ENCODE peak calls at places on chromosome 6, in five cellular contexts. One of them, this sample, is unnamed.

GRCh38 chr6:37653933-37654565 is 43.6 kb downstream of the MDGA1 start:
- DNase-seq in fibroblast of lung: no peak
- DNase-seq in tibial artery: no peak
- DNase-seq in upper lobe of right lung: no peak
- DNase-seq in PC-3: peak
- DNase-seq in this sample: no peak

GRCh38 chr6:53280207-53280606 is 68.5 kb downstream of the ELOVL5 start:
- DNase-seq in fibroblast of lung: no peak
- DNase-seq in tibial artery: no peak
- DNase-seq in upper lobe of right lung: no peak
- DNase-seq in PC-3: no peak
- DNase-seq in this sample: no peak

GRCh38 chr6:3455121-3455489 is 1.7 kb downstream of the SLC22A23 start:
- DNase-seq in fibroblast of lung: no peak
- DNase-seq in tibial artery: no peak
- DNase-seq in upper lobe of right lung: no peak
- DNase-seq in PC-3: peak
- DNase-seq in this sample: no peak

GRCh38 chr6:149761438-149761837 is 11.9 kb downstream of the PCMT1 start:
- DNase-seq in fibroblast of lung: no peak
- DNase-seq in tibial artery: no peak
- DNase-seq in upper lobe of right lung: no peak
- DNase-seq in PC-3: no peak
- DNase-seq in this sample: no peak

GRCh38 chr6:129215916-129216525 is 333.1 kb downstream of the LAMA2 start:
- DNase-seq in fibroblast of lung: no peak
- DNase-seq in tibial artery: no peak
- DNase-seq in upper lobe of right lung: no peak
- DNase-seq in PC-3: no peak
- DNase-seq in this sample: no peak

GRCh38 chr6:156279306-156279969 is 497.7 kb upstream of the ARID1B start:
- DNase-seq in fibroblast of lung: no peak
- DNase-seq in tibial artery: no peak
- DNase-seq in upper lobe of right lung: no peak
- DNase-seq in PC-3: no peak
- DNase-seq in this sample: no peak

GRCh38 chr6:71031912-71032311 is 75.1 kb upstream of the B3GAT2 start:
- DNase-seq in fibroblast of lung: no peak
- DNase-seq in tibial artery: no peak
- DNase-seq in upper lobe of right lung: no peak
- DNase-seq in PC-3: no peak
- DNase-seq in this sample: no peak

GRCh38 chr6:116444991-116445566 is 16.1 kb upstream of the CALHM6 start:
- DNase-seq in fibroblast of lung: no peak
- DNase-seq in tibial artery: no peak
- DNase-seq in upper lobe of right lung: no peak
- DNase-seq in PC-3: no peak
- DNase-seq in this sample: no peak

GRCh38 chr6:170081556-170081955 is 209.3 kb downstream of the DLL1 start:
- DNase-seq in fibroblast of lung: no peak
- DNase-seq in tibial artery: no peak
- DNase-seq in upper lobe of right lung: no peak
- DNase-seq in PC-3: no peak
- DNase-seq in this sample: no peak

GRCh38 chr6:53803081-53803860 is 8.5 kb downstream of the LRRC1 start:
- DNase-seq in fibroblast of lung: peak
- DNase-seq in tibial artery: no peak
- DNase-seq in upper lobe of right lung: no peak
- DNase-seq in PC-3: no peak
- DNase-seq in this sample: no peak

GRCh38 chr6:137823826-137824501 is 43.1 kb upstream of the TNFAIP3 start:
- DNase-seq in fibroblast of lung: peak
- DNase-seq in tibial artery: peak
- DNase-seq in upper lobe of right lung: no peak
- DNase-seq in PC-3: no peak
- DNase-seq in this sample: peak

GRCh38 chr6:2725999-2726567 is 24.6 kb downstream of the MYLK4 start:
- DNase-seq in fibroblast of lung: peak
- DNase-seq in tibial artery: no peak
- DNase-seq in upper lobe of right lung: no peak
- DNase-seq in PC-3: no peak
- DNase-seq in this sample: no peak

GRCh38 chr6:34587851-34588250 is 31.7 kb upstream of the SPDEF start:
- DNase-seq in fibroblast of lung: no peak
- DNase-seq in tibial artery: no peak
- DNase-seq in upper lobe of right lung: no peak
- DNase-seq in PC-3: no peak
- DNase-seq in this sample: no peak

GRCh38 chr6:77403424-77403823 is 59.9 kb downstream of the HTR1B start:
- DNase-seq in fibroblast of lung: peak
- DNase-seq in tibial artery: no peak
- DNase-seq in upper lobe of right lung: no peak
- DNase-seq in PC-3: peak
- DNase-seq in this sample: peak

GRCh38 chr6:8821921-8822512 is 386.7 kb upstream of the SLC35B3 start:
- DNase-seq in fibroblast of lung: no peak
- DNase-seq in tibial artery: no peak
- DNase-seq in upper lobe of right lung: no peak
- DNase-seq in PC-3: no peak
- DNase-seq in this sample: peak

GRCh38 chr6:119134752-119135151 is 56.3 kb upstream of the FAM184A start:
- DNase-seq in fibroblast of lung: no peak
- DNase-seq in tibial artery: no peak
- DNase-seq in upper lobe of right lung: no peak
- DNase-seq in PC-3: no peak
- DNase-seq in this sample: no peak

GRCh38 chr6:32194825-32195651 is 2.6 kb upstream of the GPSM3 start:
- DNase-seq in fibroblast of lung: peak
- DNase-seq in tibial artery: no peak
- DNase-seq in upper lobe of right lung: no peak
- DNase-seq in PC-3: peak
- DNase-seq in this sample: peak

GRCh38 chr6:13920584-13920983 is 4.2 kb upstream of the RNF182 start:
- DNase-seq in fibroblast of lung: peak
- DNase-seq in tibial artery: no peak
- DNase-seq in upper lobe of right lung: no peak
- DNase-seq in PC-3: no peak
- DNase-seq in this sample: no peak

GRCh38 chr6:88650029-88650619 is 313.3 kb downstream of the RNGTT start:
- DNase-seq in fibroblast of lung: peak
- DNase-seq in tibial artery: no peak
- DNase-seq in upper lobe of right lung: no peak
- DNase-seq in PC-3: no peak
- DNase-seq in this sample: peak

GRCh38 chr6:20211037-20211940 is 980 bp downstream of the MBOAT1 start:
- DNase-seq in fibroblast of lung: peak
- DNase-seq in tibial artery: no peak
- DNase-seq in upper lobe of right lung: no peak
- DNase-seq in PC-3: peak
- DNase-seq in this sample: peak

GRCh38 chr6:150691463-150691862 is 91.8 kb downstream of the PLEKHG1 start:
- DNase-seq in fibroblast of lung: peak
- DNase-seq in tibial artery: no peak
- DNase-seq in upper lobe of right lung: no peak
- DNase-seq in PC-3: no peak
- DNase-seq in this sample: no peak

DNA sequence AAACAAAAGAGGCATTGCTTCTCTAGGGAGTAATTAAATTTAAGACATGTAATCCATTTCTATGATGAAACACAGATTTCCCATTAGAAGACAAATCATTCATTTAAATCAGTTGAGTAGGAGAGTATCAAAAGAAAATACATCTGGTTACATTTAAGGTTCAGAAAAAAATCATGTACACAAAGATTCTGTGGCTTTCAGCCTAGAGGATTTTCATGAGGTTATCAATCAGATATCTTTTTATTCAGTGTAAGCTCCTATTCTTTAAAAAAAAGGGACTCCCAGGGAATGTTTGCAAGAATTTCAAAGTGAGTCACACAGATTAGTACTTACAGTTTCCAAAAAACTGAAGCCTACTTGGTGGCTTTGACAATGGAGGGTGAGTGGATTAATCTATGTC is 24.9 kb downstream of the COL21A1 start:
- DNase-seq in fibroblast of lung: peak
- DNase-seq in tibial artery: no peak
- DNase-seq in upper lobe of right lung: no peak
- DNase-seq in PC-3: peak
- DNase-seq in this sample: no peak
- H3K27ac ChIP-seq in fibroblast of lung: no peak
- H3K27ac ChIP-seq in tibial artery: no peak
- H3K27ac ChIP-seq in upper lobe of right lung: no peak
- H3K27ac ChIP-seq in PC-3: peak
- H3K27ac ChIP-seq in this sample: no peak

GRCh38 chr6:26006086-26006939 is 43.7 kb downstream of the TRIM38 start:
- DNase-seq in fibroblast of lung: no peak
- DNase-seq in tibial artery: no peak
- DNase-seq in upper lobe of right lung: no peak
- DNase-seq in PC-3: no peak
- DNase-seq in this sample: no peak
- H3K27ac ChIP-seq in fibroblast of lung: no peak
- H3K27ac ChIP-seq in tibial artery: no peak
- H3K27ac ChIP-seq in upper lobe of right lung: no peak
- H3K27ac ChIP-seq in PC-3: no peak
- H3K27ac ChIP-seq in this sample: no peak

GRCh38 chr6:132136976-132137375 is 185.8 kb upstream of the CCN2 start:
- DNase-seq in fibroblast of lung: peak
- DNase-seq in tibial artery: no peak
- DNase-seq in upper lobe of right lung: no peak
- DNase-seq in PC-3: no peak
- DNase-seq in this sample: no peak
- H3K27ac ChIP-seq in fibroblast of lung: no peak
- H3K27ac ChIP-seq in tibial artery: no peak
- H3K27ac ChIP-seq in upper lobe of right lung: no peak
- H3K27ac ChIP-seq in PC-3: no peak
- H3K27ac ChIP-seq in this sample: no peak

DNA sequence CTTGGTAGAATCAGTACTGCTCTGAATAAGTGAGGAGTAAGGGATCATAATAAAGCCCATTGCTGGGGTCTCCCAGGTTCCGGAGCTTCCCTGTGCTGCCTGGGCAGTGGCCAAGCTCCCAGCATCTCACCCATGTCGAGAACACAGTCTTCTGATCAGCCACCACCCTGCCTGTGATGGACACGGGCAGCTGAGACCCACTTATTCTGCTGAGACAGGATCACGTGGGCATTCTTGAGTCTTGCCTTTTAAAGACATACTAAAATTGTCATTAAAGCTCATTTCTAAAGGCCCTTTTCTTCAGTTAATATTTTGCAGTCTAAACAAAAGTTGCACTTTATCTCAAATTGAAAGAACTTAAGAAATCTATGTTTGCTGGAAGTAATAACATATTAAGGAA is 42.7 kb upstream of the SLC22A2 start:
- DNase-seq in fibroblast of lung: no peak
- DNase-seq in tibial artery: no peak
- DNase-seq in upper lobe of right lung: no peak
- DNase-seq in PC-3: no peak
- DNase-seq in this sample: no peak
- H3K27ac ChIP-seq in fibroblast of lung: no peak
- H3K27ac ChIP-seq in tibial artery: peak
- H3K27ac ChIP-seq in upper lobe of right lung: no peak
- H3K27ac ChIP-seq in PC-3: no peak
- H3K27ac ChIP-seq in this sample: no peak

GRCh38 chr6:4775591-4776492 is at the start of gene CDYL:
- DNase-seq in fibroblast of lung: peak
- DNase-seq in tibial artery: peak
- DNase-seq in upper lobe of right lung: peak
- DNase-seq in PC-3: peak
- DNase-seq in this sample: peak
- H3K27ac ChIP-seq in fibroblast of lung: no peak
- H3K27ac ChIP-seq in tibial artery: peak
- H3K27ac ChIP-seq in upper lobe of right lung: peak
- H3K27ac ChIP-seq in PC-3: peak
- H3K27ac ChIP-seq in this sample: peak

GRCh38 chr6:154196333-154196732 is 157.3 kb downstream of the OPRM1 start:
- DNase-seq in fibroblast of lung: no peak
- DNase-seq in tibial artery: no peak
- DNase-seq in upper lobe of right lung: no peak
- DNase-seq in PC-3: no peak
- DNase-seq in this sample: no peak

GRCh38 chr6:154202334-154202733 is 154.3 kb downstream of the IPCEF1 start:
- DNase-seq in fibroblast of lung: no peak
- DNase-seq in tibial artery: no peak
- DNase-seq in upper lobe of right lung: no peak
- DNase-seq in PC-3: no peak
- DNase-seq in this sample: no peak

GRCh38 chr6:154201708-154202107 is 154.9 kb downstream of the IPCEF1 start:
- DNase-seq in fibroblast of lung: no peak
- DNase-seq in tibial artery: no peak
- DNase-seq in upper lobe of right lung: no peak
- DNase-seq in PC-3: no peak
- DNase-seq in this sample: no peak

DNA sequence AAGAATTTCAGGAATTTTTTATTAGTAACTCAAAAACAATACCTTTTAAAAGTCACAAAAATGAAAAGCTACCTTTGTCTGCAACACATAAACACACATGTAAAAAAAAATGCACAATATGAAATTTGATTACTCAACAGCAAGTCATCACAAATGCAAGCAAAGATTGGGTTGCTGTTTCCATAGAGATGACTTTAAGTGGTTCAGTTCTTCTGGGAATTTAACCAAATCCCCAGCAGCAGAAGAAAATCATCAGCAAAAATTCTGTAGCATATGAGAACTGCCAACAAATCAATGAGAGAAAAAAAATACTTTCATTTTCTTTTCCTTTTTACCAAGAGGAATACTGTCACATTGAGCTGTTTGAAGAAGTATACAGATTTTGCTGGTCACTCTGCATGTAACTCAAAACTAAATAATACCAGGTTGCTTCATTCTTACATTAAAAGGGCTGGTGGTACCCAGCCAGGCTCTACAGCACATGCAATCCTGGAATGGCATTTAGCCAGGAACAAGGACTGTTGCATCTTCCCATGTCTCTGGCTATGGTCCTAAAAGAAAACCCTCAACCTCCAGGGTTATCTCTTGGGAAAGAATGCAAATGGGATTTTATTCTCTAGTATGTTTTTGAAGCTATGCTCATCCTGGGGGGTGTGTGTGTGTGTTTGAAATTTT is 158.3 kb downstream of the OPRM1 start:
- DNase-seq in fibroblast of lung: peak
- DNase-seq in tibial artery: no peak
- DNase-seq in upper lobe of right lung: no peak
- DNase-seq in PC-3: peak
- DNase-seq in this sample: peak
- H3K27ac ChIP-seq in fibroblast of lung: peak
- H3K27ac ChIP-seq in tibial artery: no peak
- H3K27ac ChIP-seq in upper lobe of right lung: no peak
- H3K27ac ChIP-seq in PC-3: peak
- H3K27ac ChIP-seq in this sample: no peak

DNA sequence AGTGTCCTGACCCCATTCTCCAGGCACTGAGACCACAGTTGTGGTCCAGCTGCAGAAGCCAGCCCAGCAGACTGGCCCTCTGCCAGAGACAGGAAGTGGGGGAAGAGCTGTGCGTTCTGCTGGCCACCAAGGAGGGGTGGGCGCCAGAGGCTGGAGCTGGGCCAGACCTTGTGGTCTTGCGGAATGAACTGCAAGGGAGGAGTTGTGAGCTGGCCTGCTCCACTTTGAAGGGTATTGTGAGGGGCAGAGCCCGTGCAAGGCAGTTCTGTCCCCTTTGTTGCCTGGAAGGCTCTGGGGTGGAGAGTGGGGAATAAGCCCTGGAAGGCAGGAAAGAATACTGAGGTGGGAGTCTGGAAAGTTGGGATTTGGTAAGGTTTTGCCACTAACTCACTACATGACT is 3.6 kb upstream of the MDFI start:
- DNase-seq in fibroblast of lung: peak
- DNase-seq in tibial artery: no peak
- DNase-seq in upper lobe of right lung: peak
- DNase-seq in PC-3: no peak
- DNase-seq in this sample: no peak
- H3K27ac ChIP-seq in fibroblast of lung: no peak
- H3K27ac ChIP-seq in tibial artery: no peak
- H3K27ac ChIP-seq in upper lobe of right lung: no peak
- H3K27ac ChIP-seq in PC-3: no peak
- H3K27ac ChIP-seq in this sample: no peak

This sample was measured in foreskin keratinocyte.